ENCODE peak calls at places on chromosomes 13 and 19, in six cellular contexts. One of them, this sample, is unnamed.

GRCh38 chr19:10870501-10870954 is 825 bp upstream of the CARM1 start:
- DNase-seq in CD4-positive, CD25-positive, alpha-beta regulatory T cell: no peak
- DNase-seq in CD4-positive, alpha-beta memory T cell: no peak
- DNase-seq in activated naive CD8-positive, alpha-beta T cell treated with anti-CD3 and anti-CD28 coated beads, Interleukin-2, amount 50 U/mL, for 24 hours: no peak
- DNase-seq in HT-29: no peak
- DNase-seq in left ventricle myocardium superior: no peak
- DNase-seq in this sample: no peak

GRCh38 chr19:57477191-57478008 is at the start of gene ZNF772:
- DNase-seq in CD4-positive, CD25-positive, alpha-beta regulatory T cell: peak
- DNase-seq in CD4-positive, alpha-beta memory T cell: peak
- DNase-seq in activated naive CD8-positive, alpha-beta T cell treated with anti-CD3 and anti-CD28 coated beads, Interleukin-2, amount 50 U/mL, for 24 hours: peak
- DNase-seq in HT-29: peak
- DNase-seq in left ventricle myocardium superior: peak
- DNase-seq in this sample: peak

GRCh38 chr19:34370117-34370516 is 5.1 kb downstream of the GPI start:
- DNase-seq in CD4-positive, CD25-positive, alpha-beta regulatory T cell: no peak
- DNase-seq in CD4-positive, alpha-beta memory T cell: no peak
- DNase-seq in activated naive CD8-positive, alpha-beta T cell treated with anti-CD3 and anti-CD28 coated beads, Interleukin-2, amount 50 U/mL, for 24 hours: no peak
- DNase-seq in HT-29: no peak
- DNase-seq in left ventricle myocardium superior: no peak
- DNase-seq in this sample: no peak

GRCh38 chr13:76425930-76426329 is 460.3 kb downstream of the KCTD12 start:
- DNase-seq in CD4-positive, CD25-positive, alpha-beta regulatory T cell: no peak
- DNase-seq in CD4-positive, alpha-beta memory T cell: no peak
- DNase-seq in activated naive CD8-positive, alpha-beta T cell treated with anti-CD3 and anti-CD28 coated beads, Interleukin-2, amount 50 U/mL, for 24 hours: no peak
- DNase-seq in HT-29: no peak
- DNase-seq in left ventricle myocardium superior: no peak
- DNase-seq in this sample: peak

GRCh38 chr19:2841858-2842574 is 741 bp downstream of the ZNF555 start:
- DNase-seq in CD4-positive, CD25-positive, alpha-beta regulatory T cell: no peak
- DNase-seq in CD4-positive, alpha-beta memory T cell: no peak
- DNase-seq in activated naive CD8-positive, alpha-beta T cell treated with anti-CD3 and anti-CD28 coated beads, Interleukin-2, amount 50 U/mL, for 24 hours: no peak
- DNase-seq in HT-29: no peak
- DNase-seq in left ventricle myocardium superior: peak
- DNase-seq in this sample: no peak

GRCh38 chr19:2475018-2475701 is 767 bp upstream of the GADD45B start:
- DNase-seq in CD4-positive, CD25-positive, alpha-beta regulatory T cell: peak
- DNase-seq in CD4-positive, alpha-beta memory T cell: peak
- DNase-seq in activated naive CD8-positive, alpha-beta T cell treated with anti-CD3 and anti-CD28 coated beads, Interleukin-2, amount 50 U/mL, for 24 hours: peak
- DNase-seq in HT-29: peak
- DNase-seq in left ventricle myocardium superior: peak
- DNase-seq in this sample: peak

GRCh38 chr19:18287836-18288772 is 6.7 kb upstream of the JUND start:
- DNase-seq in CD4-positive, CD25-positive, alpha-beta regulatory T cell: no peak
- DNase-seq in CD4-positive, alpha-beta memory T cell: no peak
- DNase-seq in activated naive CD8-positive, alpha-beta T cell treated with anti-CD3 and anti-CD28 coated beads, Interleukin-2, amount 50 U/mL, for 24 hours: peak
- DNase-seq in HT-29: no peak
- DNase-seq in left ventricle myocardium superior: no peak
- DNase-seq in this sample: no peak

GRCh38 chr13:100733261-100733660 is 58.7 kb upstream of the TMTC4 start:
- DNase-seq in CD4-positive, CD25-positive, alpha-beta regulatory T cell: no peak
- DNase-seq in CD4-positive, alpha-beta memory T cell: no peak
- DNase-seq in activated naive CD8-positive, alpha-beta T cell treated with anti-CD3 and anti-CD28 coated beads, Interleukin-2, amount 50 U/mL, for 24 hours: no peak
- DNase-seq in HT-29: no peak
- DNase-seq in left ventricle myocardium superior: no peak
- DNase-seq in this sample: no peak

GRCh38 chr13:34864650-34865049 is 77.4 kb upstream of the NBEA start:
- DNase-seq in CD4-positive, CD25-positive, alpha-beta regulatory T cell: no peak
- DNase-seq in CD4-positive, alpha-beta memory T cell: no peak
- DNase-seq in activated naive CD8-positive, alpha-beta T cell treated with anti-CD3 and anti-CD28 coated beads, Interleukin-2, amount 50 U/mL, for 24 hours: no peak
- DNase-seq in HT-29: peak
- DNase-seq in left ventricle myocardium superior: no peak
- DNase-seq in this sample: no peak

GRCh38 chr13:44504146-44504545 is 72.0 kb downstream of the TSC22D1 start:
- DNase-seq in CD4-positive, CD25-positive, alpha-beta regulatory T cell: no peak
- DNase-seq in CD4-positive, alpha-beta memory T cell: no peak
- DNase-seq in activated naive CD8-positive, alpha-beta T cell treated with anti-CD3 and anti-CD28 coated beads, Interleukin-2, amount 50 U/mL, for 24 hours: no peak
- DNase-seq in HT-29: no peak
- DNase-seq in left ventricle myocardium superior: no peak
- DNase-seq in this sample: no peak

GRCh38 chr13:113643593-113643992 is 14.4 kb downstream of the ATP4B start:
- DNase-seq in CD4-positive, CD25-positive, alpha-beta regulatory T cell: no peak
- DNase-seq in CD4-positive, alpha-beta memory T cell: no peak
- DNase-seq in activated naive CD8-positive, alpha-beta T cell treated with anti-CD3 and anti-CD28 coated beads, Interleukin-2, amount 50 U/mL, for 24 hours: no peak
- DNase-seq in HT-29: no peak
- DNase-seq in left ventricle myocardium superior: no peak
- DNase-seq in this sample: peak

GRCh38 chr19:54928299-54928698 is 19.0 kb downstream of the NLRP7 start:
- DNase-seq in CD4-positive, CD25-positive, alpha-beta regulatory T cell: no peak
- DNase-seq in CD4-positive, alpha-beta memory T cell: no peak
- DNase-seq in activated naive CD8-positive, alpha-beta T cell treated with anti-CD3 and anti-CD28 coated beads, Interleukin-2, amount 50 U/mL, for 24 hours: no peak
- DNase-seq in HT-29: no peak
- DNase-seq in left ventricle myocardium superior: no peak
- DNase-seq in this sample: no peak

GRCh38 chr13:23392925-23393645 is 40.4 kb downstream of the SACS start:
- DNase-seq in CD4-positive, CD25-positive, alpha-beta regulatory T cell: no peak
- DNase-seq in CD4-positive, alpha-beta memory T cell: no peak
- DNase-seq in activated naive CD8-positive, alpha-beta T cell treated with anti-CD3 and anti-CD28 coated beads, Interleukin-2, amount 50 U/mL, for 24 hours: no peak
- DNase-seq in HT-29: no peak
- DNase-seq in left ventricle myocardium superior: no peak
- DNase-seq in this sample: no peak

GRCh38 chr19:42048992-42049391 is 21.0 kb downstream of the GRIK5 start:
- DNase-seq in CD4-positive, CD25-positive, alpha-beta regulatory T cell: no peak
- DNase-seq in CD4-positive, alpha-beta memory T cell: no peak
- DNase-seq in activated naive CD8-positive, alpha-beta T cell treated with anti-CD3 and anti-CD28 coated beads, Interleukin-2, amount 50 U/mL, for 24 hours: peak
- DNase-seq in HT-29: peak
- DNase-seq in left ventricle myocardium superior: no peak
- DNase-seq in this sample: no peak

GRCh38 chr19:54168174-54168917 is 4.6 kb downstream of the TMC4 start:
- DNase-seq in CD4-positive, CD25-positive, alpha-beta regulatory T cell: peak
- DNase-seq in CD4-positive, alpha-beta memory T cell: peak
- DNase-seq in activated naive CD8-positive, alpha-beta T cell treated with anti-CD3 and anti-CD28 coated beads, Interleukin-2, amount 50 U/mL, for 24 hours: peak
- DNase-seq in HT-29: peak
- DNase-seq in left ventricle myocardium superior: peak
- DNase-seq in this sample: peak